ENCODE peak calls at places on chromosomes 16 and 17, in six cellular contexts. One of them, this sample, is unnamed.
A peak's percentile ranks its signal among the peaks of the same experiment; 100 is the strongest.

GRCh38 chr17:58310511-58311428 is 17.8 kb downstream of the TSPOAP1 start:
- DNase-seq in lower leg skin: peak; percentile 64
- DNase-seq in progenitor cell of endocrine pancreas: peak; percentile 4
- DNase-seq in bronchial epithelial cell: no peak
- DNase-seq in IMR-90: no peak
- DNase-seq in astrocyte of the spinal cord: no peak
- DNase-seq in this sample: peak; percentile 65

GRCh38 chr16:28863929-28864886 is 565 bp downstream of the SH2B1 start:
- DNase-seq in IMR-90: peak; percentile 55
- DNase-seq in lower leg skin: no peak
- DNase-seq in progenitor cell of endocrine pancreas: no peak
- DNase-seq in astrocyte of the spinal cord: peak; percentile 48
- DNase-seq in bronchial epithelial cell: peak; percentile 10
- DNase-seq in this sample: no peak

GRCh38 chr17:36673068-36673467 is 71.7 kb downstream of the MRM1 start:
- DNase-seq in astrocyte of the spinal cord: no peak
- DNase-seq in lower leg skin: no peak
- DNase-seq in bronchial epithelial cell: no peak
- DNase-seq in IMR-90: no peak
- DNase-seq in progenitor cell of endocrine pancreas: no peak
- DNase-seq in this sample: no peak

GRCh38 chr17:73165616-73166404 is 1.0 kb downstream of the SSTR2 start:
- DNase-seq in IMR-90: no peak
- DNase-seq in bronchial epithelial cell: no peak
- DNase-seq in lower leg skin: no peak
- DNase-seq in astrocyte of the spinal cord: no peak
- DNase-seq in progenitor cell of endocrine pancreas: no peak
- DNase-seq in this sample: no peak

GRCh38 chr17:82121660-82122629 is 23.9 kb upstream of the FASN start:
- DNase-seq in progenitor cell of endocrine pancreas: no peak
- DNase-seq in lower leg skin: no peak
- DNase-seq in astrocyte of the spinal cord: no peak
- DNase-seq in bronchial epithelial cell: no peak
- DNase-seq in IMR-90: no peak
- DNase-seq in this sample: no peak

GRCh38 chr16:69397821-69398521 is 12.2 kb upstream of the TERF2 start:
- DNase-seq in astrocyte of the spinal cord: peak; percentile 81
- DNase-seq in bronchial epithelial cell: peak; percentile 77
- DNase-seq in IMR-90: peak; percentile 78
- DNase-seq in lower leg skin: no peak
- DNase-seq in progenitor cell of endocrine pancreas: no peak
- DNase-seq in this sample: peak; percentile 34

GRCh38 chr17:9240659-9241370 is 219.5 kb downstream of the NTN1 start:
- DNase-seq in astrocyte of the spinal cord: peak; percentile 62
- DNase-seq in bronchial epithelial cell: no peak
- DNase-seq in IMR-90: peak; percentile 54
- DNase-seq in progenitor cell of endocrine pancreas: peak; percentile 39
- DNase-seq in lower leg skin: peak; percentile 94
- DNase-seq in this sample: no peak

GRCh38 chr16:67211674-67212073 is 12.7 kb downstream of the ELMO3 start:
- DNase-seq in bronchial epithelial cell: no peak
- DNase-seq in IMR-90: no peak
- DNase-seq in lower leg skin: no peak
- DNase-seq in progenitor cell of endocrine pancreas: no peak
- DNase-seq in astrocyte of the spinal cord: no peak
- DNase-seq in this sample: no peak

GRCh38 chr17:58120195-58120822 is 27.9 kb upstream of the OR4D1 start:
- DNase-seq in IMR-90: peak; percentile 66
- DNase-seq in progenitor cell of endocrine pancreas: peak; percentile 50
- DNase-seq in astrocyte of the spinal cord: peak; percentile 68
- DNase-seq in bronchial epithelial cell: peak; percentile 58
- DNase-seq in lower leg skin: no peak
- DNase-seq in this sample: no peak

GRCh38 chr17:31462261-31462660 is 70.8 kb downstream of the RAB11FIP4 start:
- DNase-seq in bronchial epithelial cell: no peak
- DNase-seq in astrocyte of the spinal cord: no peak
- DNase-seq in IMR-90: peak; percentile 12
- DNase-seq in lower leg skin: no peak
- DNase-seq in progenitor cell of endocrine pancreas: no peak
- DNase-seq in this sample: no peak

GRCh38 chr17:36943250-36944220 is 5.2 kb upstream of the AATF start:
- DNase-seq in progenitor cell of endocrine pancreas: no peak
- DNase-seq in astrocyte of the spinal cord: no peak
- DNase-seq in bronchial epithelial cell: no peak
- DNase-seq in IMR-90: no peak
- DNase-seq in lower leg skin: peak; percentile 76
- DNase-seq in this sample: no peak

GRCh38 chr17:64111831-64112230 is 18.1 kb downstream of the ERN1 start:
- DNase-seq in IMR-90: no peak
- DNase-seq in progenitor cell of endocrine pancreas: no peak
- DNase-seq in bronchial epithelial cell: no peak
- DNase-seq in astrocyte of the spinal cord: no peak
- DNase-seq in lower leg skin: no peak
- DNase-seq in this sample: no peak

GRCh38 chr17:15268465-15268864 is 3.3 kb upstream of the PMP22 start:
- DNase-seq in lower leg skin: no peak
- DNase-seq in progenitor cell of endocrine pancreas: no peak
- DNase-seq in astrocyte of the spinal cord: no peak
- DNase-seq in IMR-90: peak; percentile 51
- DNase-seq in bronchial epithelial cell: no peak
- DNase-seq in this sample: no peak

GRCh38 chr17:74231846-74232713 is 18.7 kb downstream of the TTYH2 start:
- DNase-seq in lower leg skin: no peak
- DNase-seq in astrocyte of the spinal cord: no peak
- DNase-seq in bronchial epithelial cell: no peak
- DNase-seq in IMR-90: no peak
- DNase-seq in progenitor cell of endocrine pancreas: no peak
- DNase-seq in this sample: no peak

GRCh38 chr16:11084484-11085024 is 140.2 kb downstream of the CLEC16A start:
- DNase-seq in bronchial epithelial cell: no peak
- DNase-seq in IMR-90: peak; percentile 97
- DNase-seq in lower leg skin: no peak
- DNase-seq in astrocyte of the spinal cord: peak; percentile 90
- DNase-seq in progenitor cell of endocrine pancreas: no peak
- DNase-seq in this sample: no peak

GRCh38 chr17:16438557-16439302 is 23.4 kb downstream of the TRPV2 start:
- DNase-seq in lower leg skin: peak; percentile 99
- DNase-seq in progenitor cell of endocrine pancreas: peak; percentile 93
- DNase-seq in astrocyte of the spinal cord: peak; percentile 100
- DNase-seq in bronchial epithelial cell: peak; percentile 97
- DNase-seq in IMR-90: peak; percentile 100
- DNase-seq in this sample: peak; percentile 98

GRCh38 chr16:70267516-70267915 is 15.8 kb upstream of the EXOSC6 start:
- DNase-seq in progenitor cell of endocrine pancreas: no peak
- DNase-seq in astrocyte of the spinal cord: peak; percentile 41
- DNase-seq in lower leg skin: no peak
- DNase-seq in IMR-90: peak; percentile 55
- DNase-seq in bronchial epithelial cell: peak; percentile 57
- DNase-seq in this sample: no peak

GRCh38 chr17:7384489-7385081 is 3.7 kb downstream of the TNK1 start:
- DNase-seq in astrocyte of the spinal cord: no peak
- DNase-seq in progenitor cell of endocrine pancreas: no peak
- DNase-seq in bronchial epithelial cell: no peak
- DNase-seq in lower leg skin: no peak
- DNase-seq in IMR-90: no peak
- DNase-seq in this sample: no peak

GRCh38 chr17:5584383-5584951 is at the start of gene NLRP1:
- DNase-seq in progenitor cell of endocrine pancreas: no peak
- DNase-seq in astrocyte of the spinal cord: peak; percentile 90
- DNase-seq in bronchial epithelial cell: peak; percentile 99
- DNase-seq in lower leg skin: peak; percentile 98
- DNase-seq in IMR-90: peak; percentile 92
- DNase-seq in this sample: no peak

GRCh38 chr16:19006446-19007315 is 22.9 kb downstream of the TMC7 start:
- DNase-seq in astrocyte of the spinal cord: no peak
- DNase-seq in lower leg skin: no peak
- DNase-seq in bronchial epithelial cell: no peak
- DNase-seq in progenitor cell of endocrine pancreas: no peak
- DNase-seq in IMR-90: no peak
- DNase-seq in this sample: no peak

GRCh38 chr16:19014456-19014855 is 30.7 kb downstream of the TMC7 start:
- DNase-seq in lower leg skin: no peak
- DNase-seq in bronchial epithelial cell: peak; percentile 19
- DNase-seq in IMR-90: no peak
- DNase-seq in progenitor cell of endocrine pancreas: no peak
- DNase-seq in astrocyte of the spinal cord: no peak
- DNase-seq in this sample: no peak

GRCh38 chr16:19008770-19009169 is 25.0 kb downstream of the TMC7 start:
- DNase-seq in IMR-90: peak; percentile 72
- DNase-seq in bronchial epithelial cell: peak; percentile 23
- DNase-seq in progenitor cell of endocrine pancreas: no peak
- DNase-seq in astrocyte of the spinal cord: no peak
- DNase-seq in lower leg skin: no peak
- DNase-seq in this sample: no peak

GRCh38 chr16:19008245-19008644 is 24.5 kb downstream of the TMC7 start:
- DNase-seq in IMR-90: peak; percentile 87
- DNase-seq in astrocyte of the spinal cord: peak; percentile 84
- DNase-seq in progenitor cell of endocrine pancreas: no peak
- DNase-seq in lower leg skin: no peak
- DNase-seq in bronchial epithelial cell: peak; percentile 66
- DNase-seq in this sample: no peak

GRCh38 chr16:19011169-19011731 is 27.5 kb downstream of the TMC7 start:
- DNase-seq in bronchial epithelial cell: no peak
- DNase-seq in astrocyte of the spinal cord: no peak
- DNase-seq in lower leg skin: no peak
- DNase-seq in IMR-90: no peak
- DNase-seq in progenitor cell of endocrine pancreas: no peak
- DNase-seq in this sample: no peak
- TF ChIP-seq CTCF in bronchial epithelial cell: no peak
- TF ChIP-seq CTCF in astrocyte of the spinal cord: no peak
- TF ChIP-seq CTCF in lower leg skin: no peak
- TF ChIP-seq CTCF in IMR-90: no peak
- TF ChIP-seq CTCF in progenitor cell of endocrine pancreas: no peak
- TF ChIP-seq CTCF in this sample: no peak

GRCh38 chr17:17751489-17751995 is 70.3 kb downstream of the RAI1 start:
- DNase-seq in progenitor cell of endocrine pancreas: no peak
- DNase-seq in lower leg skin: no peak
- DNase-seq in astrocyte of the spinal cord: no peak
- DNase-seq in bronchial epithelial cell: no peak
- DNase-seq in IMR-90: no peak
- DNase-seq in this sample: no peak

GRCh38 chr17:17750881-17751280 is 69.6 kb downstream of the RAI1 start:
- DNase-seq in bronchial epithelial cell: no peak
- DNase-seq in progenitor cell of endocrine pancreas: no peak
- DNase-seq in astrocyte of the spinal cord: no peak
- DNase-seq in lower leg skin: no peak
- DNase-seq in IMR-90: no peak
- DNase-seq in this sample: no peak

GRCh38 chr17:17752822-17753448 is 71.7 kb downstream of the RAI1 start:
- DNase-seq in lower leg skin: no peak
- DNase-seq in progenitor cell of endocrine pancreas: no peak
- DNase-seq in astrocyte of the spinal cord: no peak
- DNase-seq in bronchial epithelial cell: no peak
- DNase-seq in IMR-90: no peak
- DNase-seq in this sample: no peak

GRCh38 chr17:17749921-17750320 is 68.7 kb downstream of the RAI1 start:
- DNase-seq in lower leg skin: no peak
- DNase-seq in IMR-90: peak; percentile 43
- DNase-seq in astrocyte of the spinal cord: peak; percentile 35
- DNase-seq in progenitor cell of endocrine pancreas: peak; percentile 41
- DNase-seq in bronchial epithelial cell: peak; percentile 76
- DNase-seq in this sample: no peak

DNA sequence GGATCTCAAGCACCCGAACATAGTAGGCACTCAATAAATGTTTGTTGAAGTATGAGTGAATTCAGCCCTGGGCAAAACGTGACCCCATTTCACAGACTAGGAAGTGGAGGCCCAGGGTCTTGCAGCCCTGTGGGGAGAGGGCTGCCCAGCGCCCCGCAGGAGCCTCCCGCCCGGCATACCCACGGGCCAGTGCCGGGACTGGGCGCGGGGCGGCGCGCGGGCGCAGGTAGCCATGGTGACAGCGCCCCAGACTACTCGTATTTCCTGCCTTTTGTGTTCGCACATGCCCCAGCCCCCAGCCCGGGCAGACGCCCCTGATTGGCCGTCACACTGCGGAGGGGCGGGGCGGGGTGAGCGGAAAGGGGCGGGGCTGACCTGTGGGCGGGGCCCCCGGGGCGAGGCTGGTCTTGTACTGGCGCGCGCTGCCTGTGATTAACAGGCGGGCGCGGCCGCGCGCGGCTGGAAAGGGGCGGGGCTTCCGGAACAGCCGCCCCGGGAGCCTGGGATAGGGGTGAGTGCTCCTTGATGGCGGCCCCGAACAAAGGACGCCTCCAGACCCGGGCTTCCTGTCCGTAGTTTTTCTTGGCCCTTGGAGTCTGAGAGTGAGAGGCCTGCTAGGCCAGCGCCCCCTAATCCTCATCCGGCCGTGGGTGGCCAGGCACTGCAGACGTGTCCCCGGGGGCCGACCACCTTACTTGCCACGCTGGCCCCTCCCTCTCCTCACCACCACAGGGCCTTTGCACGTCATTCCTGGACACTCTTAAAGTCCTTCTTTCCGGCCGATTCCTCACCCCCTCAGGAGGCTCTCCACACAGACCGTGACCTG is 71.0 kb downstream of the RAI1 start:
- DNase-seq in lower leg skin: peak; percentile 99
- DNase-seq in bronchial epithelial cell: peak; percentile 82
- DNase-seq in progenitor cell of endocrine pancreas: peak; percentile 94
- DNase-seq in IMR-90: peak; percentile 88
- DNase-seq in astrocyte of the spinal cord: peak; percentile 95
- DNase-seq in this sample: peak; percentile 98
- TF ChIP-seq CTCF in lower leg skin: no peak
- TF ChIP-seq CTCF in bronchial epithelial cell: peak; percentile 33
- TF ChIP-seq CTCF in progenitor cell of endocrine pancreas: peak; percentile 33
- TF ChIP-seq CTCF in IMR-90: peak; percentile 33
- TF ChIP-seq CTCF in astrocyte of the spinal cord: peak; percentile 18
- TF ChIP-seq CTCF in this sample: peak; percentile 22

DNA sequence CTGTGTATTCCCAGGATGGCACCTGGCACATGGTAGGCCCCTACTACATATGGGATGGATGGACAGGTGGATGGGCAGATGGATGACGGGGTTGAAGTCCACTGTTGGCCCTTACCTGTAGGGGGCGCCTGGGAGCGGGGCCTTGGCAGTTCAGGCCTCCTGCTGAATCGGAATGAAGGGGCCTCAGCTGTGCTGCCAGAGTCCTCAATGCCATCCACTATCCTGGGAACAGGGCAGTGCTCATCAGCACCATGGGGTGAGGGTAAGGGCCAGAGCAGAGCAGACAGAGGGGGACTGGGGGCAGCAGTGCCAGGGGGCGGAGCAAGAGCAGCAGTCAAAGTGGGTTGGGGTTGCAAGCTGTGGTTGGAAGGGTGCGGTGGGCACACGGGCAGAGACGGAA is 8.3 kb upstream of the RAB5C start:
- DNase-seq in bronchial epithelial cell: no peak
- DNase-seq in lower leg skin: no peak
- DNase-seq in IMR-90: no peak
- DNase-seq in astrocyte of the spinal cord: no peak
- DNase-seq in progenitor cell of endocrine pancreas: no peak
- DNase-seq in this sample: no peak
- TF ChIP-seq CTCF in bronchial epithelial cell: peak; percentile 26
- TF ChIP-seq CTCF in lower leg skin: no peak
- TF ChIP-seq CTCF in IMR-90: peak; percentile 21
- TF ChIP-seq CTCF in astrocyte of the spinal cord: peak; percentile 44
- TF ChIP-seq CTCF in progenitor cell of endocrine pancreas: peak; percentile 46
- TF ChIP-seq CTCF in this sample: peak; percentile 63

DNA sequence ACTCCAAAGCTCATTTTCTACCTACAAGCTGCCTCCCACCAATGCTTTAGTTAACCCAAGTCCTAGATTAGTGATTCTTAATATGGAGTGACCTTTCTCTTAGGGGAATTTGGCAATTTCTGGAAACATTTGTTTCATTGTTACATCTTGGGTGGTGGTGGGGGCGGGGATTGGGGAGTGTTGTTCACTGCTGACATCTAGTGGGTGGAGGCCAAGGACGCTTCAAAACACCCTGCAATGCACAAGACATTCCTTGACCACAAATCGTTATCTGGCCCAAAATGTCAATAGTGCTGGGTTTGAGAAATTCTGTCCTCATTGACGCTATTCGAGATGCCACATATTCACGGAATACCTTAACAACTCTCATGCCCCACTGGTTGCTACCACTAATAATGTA is 282.9 kb downstream of the RBFOX1 start:
- DNase-seq in astrocyte of the spinal cord: no peak
- DNase-seq in progenitor cell of endocrine pancreas: no peak
- DNase-seq in lower leg skin: no peak
- DNase-seq in IMR-90: no peak
- DNase-seq in bronchial epithelial cell: no peak
- DNase-seq in this sample: no peak
- TF ChIP-seq CTCF in astrocyte of the spinal cord: no peak
- TF ChIP-seq CTCF in progenitor cell of endocrine pancreas: no peak
- TF ChIP-seq CTCF in lower leg skin: no peak
- TF ChIP-seq CTCF in IMR-90: no peak
- TF ChIP-seq CTCF in bronchial epithelial cell: no peak
- TF ChIP-seq CTCF in this sample: no peak